ENCODE peak calls at places on chromosomes 6 and 20, in eight cellular contexts. One of them, this sample, is unnamed.

GRCh38 chr6:21185849-21186478 is 407.6 kb upstream of the SOX4 start:
- DNase-seq in heart left ventricle: no peak
- DNase-seq in transverse colon: no peak
- DNase-seq in suprapubic skin: no peak
- DNase-seq in adrenal gland: no peak
- DNase-seq in Peyer's patch: no peak
- DNase-seq in A549: no peak
- DNase-seq in HCT116: no peak
- DNase-seq in this sample: no peak

GRCh38 chr20:62740286-62741141 is 31.9 kb downstream of the NTSR1 start:
- DNase-seq in A549: peak; percentile 83
- DNase-seq in transverse colon: peak; percentile 47
- DNase-seq in HCT116: peak; percentile 97
- DNase-seq in suprapubic skin: peak; percentile 72
- DNase-seq in adrenal gland: no peak
- DNase-seq in Peyer's patch: peak; percentile 48
- DNase-seq in heart left ventricle: peak; percentile 44
- DNase-seq in this sample: peak; percentile 24

GRCh38 chr6:166402582-166403277 is 20.0 kb upstream of the MPC1 start:
- DNase-seq in suprapubic skin: no peak
- DNase-seq in heart left ventricle: no peak
- DNase-seq in adrenal gland: no peak
- DNase-seq in transverse colon: no peak
- DNase-seq in A549: no peak
- DNase-seq in Peyer's patch: no peak
- DNase-seq in HCT116: no peak
- DNase-seq in this sample: no peak

GRCh38 chr6:131923356-131923755 is 27.8 kb downstream of the CCN2 start:
- DNase-seq in suprapubic skin: no peak
- DNase-seq in A549: no peak
- DNase-seq in Peyer's patch: no peak
- DNase-seq in heart left ventricle: no peak
- DNase-seq in transverse colon: peak; percentile 63
- DNase-seq in HCT116: peak; percentile 83
- DNase-seq in adrenal gland: peak; percentile 40
- DNase-seq in this sample: peak; percentile 43

GRCh38 chr6:35620706-35621105 is 68.0 kb downstream of the FKBP5 start:
- DNase-seq in adrenal gland: no peak
- DNase-seq in Peyer's patch: no peak
- DNase-seq in heart left ventricle: no peak
- DNase-seq in suprapubic skin: no peak
- DNase-seq in A549: no peak
- DNase-seq in transverse colon: no peak
- DNase-seq in HCT116: no peak
- DNase-seq in this sample: no peak

GRCh38 chr6:28001751-28002150 is 44.7 kb downstream of the OR2B6 start:
- DNase-seq in transverse colon: no peak
- DNase-seq in suprapubic skin: no peak
- DNase-seq in HCT116: no peak
- DNase-seq in adrenal gland: no peak
- DNase-seq in A549: no peak
- DNase-seq in Peyer's patch: no peak
- DNase-seq in heart left ventricle: no peak
- DNase-seq in this sample: no peak

GRCh38 chr6:111604259-111605099 is 1.2 kb downstream of the TRAF3IP2 start:
- DNase-seq in transverse colon: peak; percentile 56
- DNase-seq in suprapubic skin: peak; percentile 85
- DNase-seq in Peyer's patch: no peak
- DNase-seq in A549: no peak
- DNase-seq in heart left ventricle: peak; percentile 85
- DNase-seq in adrenal gland: peak; percentile 48
- DNase-seq in HCT116: no peak
- DNase-seq in this sample: peak; percentile 65

GRCh38 chr6:4358414-4359107 is 223.2 kb upstream of the ECI2 start:
- DNase-seq in A549: peak; percentile 90
- DNase-seq in HCT116: peak; percentile 98
- DNase-seq in Peyer's patch: peak; percentile 82
- DNase-seq in transverse colon: peak; percentile 88
- DNase-seq in suprapubic skin: peak; percentile 95
- DNase-seq in heart left ventricle: peak; percentile 97
- DNase-seq in adrenal gland: peak; percentile 96
- DNase-seq in this sample: peak; percentile 37

GRCh38 chr6:110662468-110663211 is 152.6 kb downstream of the CDK19 start:
- DNase-seq in HCT116: no peak
- DNase-seq in transverse colon: no peak
- DNase-seq in heart left ventricle: no peak
- DNase-seq in adrenal gland: no peak
- DNase-seq in suprapubic skin: no peak
- DNase-seq in A549: no peak
- DNase-seq in Peyer's patch: no peak
- DNase-seq in this sample: no peak

GRCh38 chr6:156988276-156989158 is 211.3 kb downstream of the ARID1B start:
- DNase-seq in HCT116: no peak
- DNase-seq in suprapubic skin: no peak
- DNase-seq in transverse colon: peak; percentile 47
- DNase-seq in Peyer's patch: no peak
- DNase-seq in adrenal gland: no peak
- DNase-seq in A549: no peak
- DNase-seq in heart left ventricle: no peak
- DNase-seq in this sample: no peak

GRCh38 chr6:29792123-29793035 is 35.2 kb upstream of the HLA-G start:
- DNase-seq in Peyer's patch: peak; percentile 69
- DNase-seq in transverse colon: peak; percentile 58
- DNase-seq in HCT116: no peak
- DNase-seq in adrenal gland: peak; percentile 79
- DNase-seq in suprapubic skin: peak; percentile 83
- DNase-seq in heart left ventricle: peak; percentile 82
- DNase-seq in A549: peak; percentile 27
- DNase-seq in this sample: peak; percentile 41
- TF ChIP-seq POLR2A in Peyer's patch: no peak
- TF ChIP-seq POLR2A in transverse colon: no peak
- TF ChIP-seq POLR2A in HCT116: no peak
- TF ChIP-seq POLR2A in adrenal gland: peak; percentile 32
- TF ChIP-seq POLR2A in suprapubic skin: no peak
- TF ChIP-seq POLR2A in heart left ventricle: no peak
- TF ChIP-seq POLR2A in A549: no peak
- TF ChIP-seq POLR2A in this sample: no peak

GRCh38 chr20:2780948-2781347 is 19.5 kb downstream of the CPXM1 start:
- DNase-seq in heart left ventricle: no peak
- DNase-seq in A549: no peak
- DNase-seq in transverse colon: no peak
- DNase-seq in HCT116: no peak
- DNase-seq in suprapubic skin: no peak
- DNase-seq in Peyer's patch: no peak
- DNase-seq in adrenal gland: no peak
- DNase-seq in this sample: no peak
- TF ChIP-seq CTCF in heart left ventricle: no peak
- TF ChIP-seq CTCF in A549: peak; percentile 33
- TF ChIP-seq CTCF in transverse colon: no peak
- TF ChIP-seq CTCF in HCT116: peak; percentile 23
- TF ChIP-seq CTCF in suprapubic skin: no peak
- TF ChIP-seq CTCF in Peyer's patch: no peak
- TF ChIP-seq CTCF in adrenal gland: no peak
- TF ChIP-seq CTCF in this sample: no peak

GRCh38 chr6:118562959-118563358 is 14.9 kb downstream of the PLN start:
- DNase-seq in Peyer's patch: no peak
- DNase-seq in A549: no peak
- DNase-seq in adrenal gland: no peak
- DNase-seq in HCT116: no peak
- DNase-seq in transverse colon: no peak
- DNase-seq in suprapubic skin: no peak
- DNase-seq in heart left ventricle: no peak
- DNase-seq in this sample: no peak

GRCh38 chr6:118569498-118569897 is 21.4 kb downstream of the PLN start:
- DNase-seq in transverse colon: no peak
- DNase-seq in A549: no peak
- DNase-seq in Peyer's patch: no peak
- DNase-seq in HCT116: no peak
- DNase-seq in suprapubic skin: no peak
- DNase-seq in heart left ventricle: no peak
- DNase-seq in adrenal gland: no peak
- DNase-seq in this sample: no peak

GRCh38 chr6:118567974-118568373 is 19.9 kb downstream of the PLN start:
- DNase-seq in HCT116: no peak
- DNase-seq in adrenal gland: no peak
- DNase-seq in A549: no peak
- DNase-seq in Peyer's patch: no peak
- DNase-seq in suprapubic skin: no peak
- DNase-seq in heart left ventricle: no peak
- DNase-seq in transverse colon: no peak
- DNase-seq in this sample: no peak

GRCh38 chr6:118562248-118562647 is 14.2 kb downstream of the PLN start:
- DNase-seq in adrenal gland: no peak
- DNase-seq in A549: no peak
- DNase-seq in HCT116: no peak
- DNase-seq in heart left ventricle: no peak
- DNase-seq in transverse colon: no peak
- DNase-seq in Peyer's patch: no peak
- DNase-seq in suprapubic skin: no peak
- DNase-seq in this sample: no peak

GRCh38 chr6:118565317-118565960 is 17.3 kb downstream of the PLN start:
- DNase-seq in adrenal gland: no peak
- DNase-seq in transverse colon: no peak
- DNase-seq in Peyer's patch: no peak
- DNase-seq in A549: peak; percentile 3
- DNase-seq in heart left ventricle: no peak
- DNase-seq in HCT116: peak; percentile 18
- DNase-seq in suprapubic skin: no peak
- DNase-seq in this sample: no peak
- H3K27ac ChIP-seq in adrenal gland: no peak overlapping the region
- H3K27ac ChIP-seq in transverse colon: no peak overlapping the region
- H3K27ac ChIP-seq in Peyer's patch: no peak overlapping the region
- H3K27ac ChIP-seq in A549: no peak overlapping the region
- H3K27ac ChIP-seq in heart left ventricle: no peak overlapping the region
- H3K27ac ChIP-seq in HCT116: no peak overlapping the region
- H3K27ac ChIP-seq in suprapubic skin: no peak overlapping the region
- H3K27ac ChIP-seq in this sample: no peak overlapping the region

GRCh38 chr20:4036351-4036750 is 21.0 kb upstream of the RNF24 start:
- DNase-seq in A549: no peak
- DNase-seq in heart left ventricle: no peak
- DNase-seq in transverse colon: no peak
- DNase-seq in Peyer's patch: no peak
- DNase-seq in suprapubic skin: no peak
- DNase-seq in adrenal gland: no peak
- DNase-seq in HCT116: no peak
- DNase-seq in this sample: no peak

GRCh38 chr20:4038676-4039075 is 23.3 kb upstream of the RNF24 start:
- DNase-seq in transverse colon: no peak
- DNase-seq in A549: no peak
- DNase-seq in adrenal gland: no peak
- DNase-seq in suprapubic skin: no peak
- DNase-seq in Peyer's patch: no peak
- DNase-seq in HCT116: no peak
- DNase-seq in heart left ventricle: no peak
- DNase-seq in this sample: no peak

GRCh38 chr20:4041748-4042411 is 26.5 kb upstream of the RNF24 start:
- DNase-seq in A549: peak; percentile 81
- DNase-seq in Peyer's patch: peak; percentile 92
- DNase-seq in transverse colon: peak; percentile 90
- DNase-seq in heart left ventricle: no peak
- DNase-seq in HCT116: peak; percentile 95
- DNase-seq in adrenal gland: peak; percentile 74
- DNase-seq in suprapubic skin: peak; percentile 80
- DNase-seq in this sample: peak; percentile 61

GRCh38 chr20:4040283-4041179 is 25.2 kb upstream of the RNF24 start:
- DNase-seq in suprapubic skin: no peak
- DNase-seq in adrenal gland: no peak
- DNase-seq in transverse colon: peak; percentile 29
- DNase-seq in A549: no peak
- DNase-seq in HCT116: no peak
- DNase-seq in heart left ventricle: no peak
- DNase-seq in Peyer's patch: peak; percentile 61
- DNase-seq in this sample: no peak

DNA sequence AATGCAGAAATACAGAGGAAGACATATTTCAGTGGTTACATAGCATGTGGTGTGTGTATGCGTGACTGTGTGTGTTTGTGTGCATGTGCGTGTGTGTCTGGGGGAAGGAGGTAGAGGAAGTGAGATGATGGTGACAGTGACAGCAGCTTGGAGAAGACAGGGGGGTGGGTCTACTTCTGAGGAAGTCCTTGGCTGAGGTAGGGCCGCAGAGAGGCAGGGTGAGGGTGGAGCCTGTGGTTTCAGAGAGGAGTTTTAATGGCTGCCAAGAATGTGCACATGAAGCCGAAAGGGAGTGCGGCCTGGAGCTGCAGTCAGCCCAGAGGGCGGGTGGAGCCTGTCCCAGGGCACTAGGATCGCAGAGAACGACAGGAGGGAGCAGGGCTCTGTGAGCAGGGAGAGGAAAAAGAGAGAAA is 22.7 kb upstream of the RNF24 start:
- DNase-seq in A549: no peak
- DNase-seq in suprapubic skin: peak; percentile 88
- DNase-seq in HCT116: no peak
- DNase-seq in transverse colon: peak; percentile 67
- DNase-seq in Peyer's patch: peak; percentile 58
- DNase-seq in adrenal gland: no peak
- DNase-seq in heart left ventricle: peak; percentile 65
- DNase-seq in this sample: no peak
- TF ChIP-seq POLR2A in A549: no peak
- TF ChIP-seq POLR2A in suprapubic skin: no peak
- TF ChIP-seq POLR2A in HCT116: no peak
- TF ChIP-seq POLR2A in transverse colon: no peak
- TF ChIP-seq POLR2A in Peyer's patch: no peak
- TF ChIP-seq POLR2A in adrenal gland: no peak
- TF ChIP-seq POLR2A in heart left ventricle: no peak
- TF ChIP-seq POLR2A in this sample: no peak

DNA sequence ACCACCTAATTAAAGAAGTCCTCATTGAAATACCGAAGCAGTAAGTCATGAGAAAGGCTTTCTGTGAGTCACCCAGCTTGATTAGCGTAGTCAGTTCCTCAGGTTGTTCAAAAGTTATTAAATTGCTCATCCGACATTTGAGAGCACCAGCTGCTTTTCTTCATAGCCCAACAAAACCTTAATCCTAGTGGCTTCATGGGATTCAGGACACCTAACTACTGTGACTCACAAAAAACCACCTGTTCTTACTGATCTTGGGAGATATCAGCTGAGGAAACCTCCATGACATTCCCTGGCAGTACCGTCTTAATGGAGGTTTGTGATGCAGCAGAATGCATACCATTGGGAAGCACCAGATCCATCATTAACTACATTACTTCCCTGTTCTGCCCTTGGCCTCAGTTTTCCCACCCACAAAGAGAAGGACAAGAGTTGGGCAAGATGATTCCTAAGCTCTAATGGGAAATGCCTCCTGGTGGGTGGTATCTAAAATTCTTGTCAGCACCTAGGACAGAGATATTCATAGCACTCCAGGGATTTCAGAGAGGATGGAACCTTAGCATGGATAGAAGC is 103.8 kb downstream of the KHDC1L start:
- DNase-seq in heart left ventricle: no peak
- DNase-seq in HCT116: no peak
- DNase-seq in Peyer's patch: no peak
- DNase-seq in adrenal gland: no peak
- DNase-seq in A549: no peak
- DNase-seq in transverse colon: no peak
- DNase-seq in suprapubic skin: no peak
- DNase-seq in this sample: no peak
- TF ChIP-seq CTCF in heart left ventricle: no peak
- TF ChIP-seq CTCF in HCT116: no peak
- TF ChIP-seq CTCF in Peyer's patch: no peak
- TF ChIP-seq CTCF in adrenal gland: no peak
- TF ChIP-seq CTCF in A549: no peak
- TF ChIP-seq CTCF in transverse colon: no peak
- TF ChIP-seq CTCF in suprapubic skin: no peak
- TF ChIP-seq CTCF in this sample: no peak

This sample was measured in ovary.